ENCODE peak calls at places on chromosomes 11 and 22, in five cellular contexts. One of them, this sample, is unnamed.

GRCh38 chr11:74932797-74933196 is 16.1 kb downstream of the XRRA1 start:
- DNase-seq in esophagus muscularis mucosa: no peak
- DNase-seq in HCT116: no peak
- DNase-seq in stomach: no peak
- DNase-seq in transverse colon: no peak
- DNase-seq in this sample: no peak

GRCh38 chr11:134536219-134536618 is 124.2 kb upstream of the B3GAT1 start:
- DNase-seq in stomach: peak
- DNase-seq in transverse colon: no peak
- DNase-seq in HCT116: no peak
- DNase-seq in esophagus muscularis mucosa: no peak
- DNase-seq in this sample: no peak

GRCh38 chr11:80441821-80442220 is 1001.0 kb upstream of the TENM4 start:
- DNase-seq in esophagus muscularis mucosa: no peak
- DNase-seq in HCT116: no peak
- DNase-seq in transverse colon: no peak
- DNase-seq in stomach: no peak
- DNase-seq in this sample: no peak

GRCh38 chr11:45960387-45961110 is 38.1 kb downstream of the LARGE2 start:
- DNase-seq in stomach: no peak
- DNase-seq in esophagus muscularis mucosa: no peak
- DNase-seq in transverse colon: no peak
- DNase-seq in HCT116: no peak
- DNase-seq in this sample: no peak

GRCh38 chr22:37080838-37081237 is 28.7 kb downstream of the TMPRSS6 start:
- DNase-seq in esophagus muscularis mucosa: no peak
- DNase-seq in transverse colon: no peak
- DNase-seq in stomach: no peak
- DNase-seq in HCT116: no peak
- DNase-seq in this sample: no peak

GRCh38 chr22:50529416-50530279 is at the start of gene TYMP:
- DNase-seq in transverse colon: peak
- DNase-seq in HCT116: no peak
- DNase-seq in esophagus muscularis mucosa: no peak
- DNase-seq in stomach: peak
- DNase-seq in this sample: no peak

GRCh38 chr11:93939084-93939780 is 81.9 kb upstream of the HEPHL1 start:
- DNase-seq in esophagus muscularis mucosa: peak
- DNase-seq in transverse colon: no peak
- DNase-seq in stomach: no peak
- DNase-seq in HCT116: no peak
- DNase-seq in this sample: no peak

GRCh38 chr11:78497309-78497708 is 77.4 kb downstream of the NARS2 start:
- DNase-seq in transverse colon: no peak
- DNase-seq in esophagus muscularis mucosa: no peak
- DNase-seq in stomach: no peak
- DNase-seq in HCT116: no peak
- DNase-seq in this sample: no peak

GRCh38 chr11:119691020-119691666 is 37.9 kb downstream of the NECTIN1 start:
- DNase-seq in transverse colon: no peak
- DNase-seq in esophagus muscularis mucosa: no peak
- DNase-seq in HCT116: no peak
- DNase-seq in stomach: no peak
- DNase-seq in this sample: no peak

GRCh38 chr11:109422755-109423113 is 744 bp downstream of the C11orf87 start:
- DNase-seq in transverse colon: no peak
- DNase-seq in stomach: no peak
- DNase-seq in esophagus muscularis mucosa: no peak
- DNase-seq in HCT116: no peak
- DNase-seq in this sample: no peak

GRCh38 chr11:17395554-17395961 is 7.1 kb upstream of the KCNJ11 start:
- DNase-seq in esophagus muscularis mucosa: no peak
- DNase-seq in HCT116: no peak
- DNase-seq in transverse colon: no peak
- DNase-seq in stomach: no peak
- DNase-seq in this sample: no peak

GRCh38 chr22:28464179-28464578 is 215.5 kb downstream of the TTC28 start:
- DNase-seq in stomach: no peak
- DNase-seq in HCT116: no peak
- DNase-seq in transverse colon: no peak
- DNase-seq in esophagus muscularis mucosa: no peak
- DNase-seq in this sample: no peak

GRCh38 chr11:117495357-117495756 is 167.7 kb downstream of the CEP164 start:
- DNase-seq in stomach: no peak
- DNase-seq in transverse colon: no peak
- DNase-seq in HCT116: no peak
- DNase-seq in esophagus muscularis mucosa: no peak
- DNase-seq in this sample: no peak

GRCh38 chr11:110710520-110711381 is 1.5 kb downstream of the ARHGAP20 start:
- DNase-seq in stomach: peak
- DNase-seq in esophagus muscularis mucosa: no peak
- DNase-seq in HCT116: no peak
- DNase-seq in transverse colon: peak
- DNase-seq in this sample: no peak

GRCh38 chr22:48253573-48253972 is 1491.1 kb downstream of the TBC1D22A start:
- DNase-seq in stomach: no peak
- DNase-seq in esophagus muscularis mucosa: no peak
- DNase-seq in HCT116: no peak
- DNase-seq in transverse colon: no peak
- DNase-seq in this sample: no peak

GRCh38 chr22:23115825-23116494 is 25.8 kb downstream of the RSPH14 start:
- DNase-seq in esophagus muscularis mucosa: no peak
- DNase-seq in stomach: no peak
- DNase-seq in transverse colon: no peak
- DNase-seq in HCT116: no peak
- DNase-seq in this sample: no peak

GRCh38 chr11:83265331-83265730 is 20.8 kb downstream of the CCDC90B start:
- DNase-seq in esophagus muscularis mucosa: no peak
- DNase-seq in HCT116: no peak
- DNase-seq in transverse colon: no peak
- DNase-seq in stomach: no peak
- DNase-seq in this sample: no peak

GRCh38 chr11:12223771-12224536 is 113.6 kb downstream of the MICAL2 start:
- DNase-seq in HCT116: no peak
- DNase-seq in stomach: no peak
- DNase-seq in transverse colon: peak
- DNase-seq in esophagus muscularis mucosa: no peak
- DNase-seq in this sample: no peak

GRCh38 chr22:19450363-19451175 is 3.1 kb upstream of the C22orf39 start:
- DNase-seq in stomach: no peak
- DNase-seq in HCT116: no peak
- DNase-seq in esophagus muscularis mucosa: no peak
- DNase-seq in transverse colon: no peak
- DNase-seq in this sample: no peak

GRCh38 chr11:109196016-109196415 is 226.0 kb upstream of the C11orf87 start:
- DNase-seq in HCT116: no peak
- DNase-seq in esophagus muscularis mucosa: no peak
- DNase-seq in transverse colon: no peak
- DNase-seq in stomach: no peak
- DNase-seq in this sample: no peak

GRCh38 chr11:117117681-117118080 is 19.5 kb upstream of the SIK3 start:
- DNase-seq in transverse colon: no peak
- DNase-seq in stomach: no peak
- DNase-seq in HCT116: no peak
- DNase-seq in esophagus muscularis mucosa: no peak
- DNase-seq in this sample: no peak

GRCh38 chr11:124919836-124920755 is 1.0 kb downstream of the HEPN1 start:
- DNase-seq in stomach: no peak
- DNase-seq in transverse colon: no peak
- DNase-seq in esophagus muscularis mucosa: no peak
- DNase-seq in HCT116: no peak
- DNase-seq in this sample: peak

GRCh38 chr11:2558402-2558801 is 113.6 kb downstream of the KCNQ1 start:
- DNase-seq in transverse colon: peak
- DNase-seq in HCT116: no peak
- DNase-seq in esophagus muscularis mucosa: no peak
- DNase-seq in stomach: no peak
- DNase-seq in this sample: no peak

GRCh38 chr11:20474951-20475517 is 87.5 kb downstream of the PRMT3 start:
- DNase-seq in transverse colon: no peak
- DNase-seq in stomach: no peak
- DNase-seq in HCT116: no peak
- DNase-seq in esophagus muscularis mucosa: no peak
- DNase-seq in this sample: no peak

GRCh38 chr11:10310301-10310841 is 5.5 kb downstream of the ADM start:
- DNase-seq in transverse colon: no peak
- DNase-seq in esophagus muscularis mucosa: no peak
- DNase-seq in HCT116: no peak
- DNase-seq in stomach: no peak
- DNase-seq in this sample: no peak

GRCh38 chr11:100878474-100878873 is 191.4 kb downstream of the ARHGAP42 start:
- DNase-seq in stomach: no peak
- DNase-seq in transverse colon: no peak
- DNase-seq in esophagus muscularis mucosa: no peak
- DNase-seq in HCT116: no peak
- DNase-seq in this sample: no peak

GRCh38 chr11:69911310-69912160 is 92.3 kb upstream of the FGF3 start:
- DNase-seq in transverse colon: no peak
- DNase-seq in HCT116: no peak
- DNase-seq in stomach: no peak
- DNase-seq in esophagus muscularis mucosa: no peak
- DNase-seq in this sample: no peak

GRCh38 chr11:75240381-75241035 is at the start of gene TPBGL:
- DNase-seq in transverse colon: no peak
- DNase-seq in esophagus muscularis mucosa: no peak
- DNase-seq in HCT116: no peak
- DNase-seq in stomach: peak
- DNase-seq in this sample: no peak

DNA sequence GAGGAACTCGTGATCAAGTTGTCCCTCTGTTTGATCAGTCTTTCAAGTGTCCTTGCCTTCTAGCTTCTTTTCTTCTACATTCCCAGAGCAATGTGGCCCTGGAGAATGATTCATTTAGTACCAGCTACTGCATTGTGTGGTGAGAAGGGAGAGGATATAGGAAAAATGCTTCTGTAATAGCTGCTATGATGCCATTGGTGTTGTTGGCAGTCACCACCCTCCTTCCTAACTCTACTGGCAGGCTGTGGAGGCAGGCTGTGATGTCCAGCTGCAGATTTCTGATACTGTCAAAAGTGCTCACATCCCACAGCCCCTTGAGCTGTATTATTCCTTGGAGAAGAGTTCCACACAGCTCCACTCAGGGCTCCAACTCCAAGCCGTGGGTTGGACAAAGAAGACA is 52.8 kb downstream of the ENDOD1 start:
- DNase-seq in HCT116: no peak
- DNase-seq in transverse colon: no peak
- DNase-seq in stomach: no peak
- DNase-seq in esophagus muscularis mucosa: no peak
- DNase-seq in this sample: no peak
- TF ChIP-seq CTCF in HCT116: no peak
- TF ChIP-seq CTCF in transverse colon: no peak
- TF ChIP-seq CTCF in stomach: no peak
- TF ChIP-seq CTCF in esophagus muscularis mucosa: no peak
- TF ChIP-seq CTCF in this sample: no peak

GRCh38 chr11:130088909-130089668 is 19.4 kb downstream of the APLP2 start:
- DNase-seq in HCT116: no peak
- DNase-seq in esophagus muscularis mucosa: no peak
- DNase-seq in transverse colon: no peak
- DNase-seq in stomach: no peak
- DNase-seq in this sample: no peak

GRCh38 chr11:130088217-130088616 is 18.5 kb downstream of the APLP2 start:
- DNase-seq in transverse colon: no peak
- DNase-seq in stomach: no peak
- DNase-seq in esophagus muscularis mucosa: no peak
- DNase-seq in HCT116: no peak
- DNase-seq in this sample: no peak

GRCh38 chr11:130086627-130087026 is 16.9 kb downstream of the APLP2 start:
- DNase-seq in transverse colon: no peak
- DNase-seq in esophagus muscularis mucosa: no peak
- DNase-seq in HCT116: no peak
- DNase-seq in stomach: no peak
- DNase-seq in this sample: no peak

GRCh38 chr11:130085671-130086070 is 16.0 kb downstream of the APLP2 start:
- DNase-seq in transverse colon: no peak
- DNase-seq in HCT116: no peak
- DNase-seq in esophagus muscularis mucosa: no peak
- DNase-seq in stomach: no peak
- DNase-seq in this sample: no peak

DNA sequence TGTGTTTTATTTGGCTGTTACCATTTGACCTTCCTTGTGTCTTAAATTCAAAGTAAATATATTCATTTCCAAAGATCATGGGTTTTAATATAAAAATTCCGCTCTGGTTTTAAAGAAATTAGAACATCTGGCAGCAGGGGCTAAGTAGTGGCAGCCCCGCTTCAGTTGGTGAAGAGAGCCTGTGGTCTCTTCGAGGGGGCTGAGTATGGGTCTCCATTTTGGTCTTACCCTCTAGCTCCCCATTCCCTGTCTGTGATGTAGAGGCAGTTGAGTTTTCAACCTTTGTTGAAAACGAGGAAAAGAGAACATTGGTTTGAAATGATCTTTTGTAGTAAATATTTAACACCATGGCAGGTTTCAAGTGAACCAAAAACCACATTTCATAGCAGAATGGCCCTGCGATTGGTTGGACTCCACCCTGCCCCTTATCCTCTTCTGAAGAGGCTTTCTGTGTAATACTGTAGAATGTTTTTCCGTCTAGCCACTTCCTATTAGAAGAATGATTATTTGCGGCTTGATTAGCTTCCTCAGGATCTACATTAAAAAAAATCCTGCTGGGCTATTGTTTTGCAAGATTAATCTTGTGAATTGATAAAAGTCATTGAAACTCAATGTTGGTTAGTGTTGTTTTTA is 17.7 kb downstream of the APLP2 start:
- DNase-seq in transverse colon: no peak
- DNase-seq in stomach: no peak
- DNase-seq in esophagus muscularis mucosa: no peak
- DNase-seq in HCT116: no peak
- DNase-seq in this sample: no peak
- TF ChIP-seq POLR2AphosphoS5 in transverse colon: no peak
- TF ChIP-seq POLR2AphosphoS5 in stomach: no peak
- TF ChIP-seq POLR2AphosphoS5 in esophagus muscularis mucosa: no peak
- TF ChIP-seq POLR2AphosphoS5 in HCT116: no peak
- TF ChIP-seq POLR2AphosphoS5 in this sample: no peak

DNA sequence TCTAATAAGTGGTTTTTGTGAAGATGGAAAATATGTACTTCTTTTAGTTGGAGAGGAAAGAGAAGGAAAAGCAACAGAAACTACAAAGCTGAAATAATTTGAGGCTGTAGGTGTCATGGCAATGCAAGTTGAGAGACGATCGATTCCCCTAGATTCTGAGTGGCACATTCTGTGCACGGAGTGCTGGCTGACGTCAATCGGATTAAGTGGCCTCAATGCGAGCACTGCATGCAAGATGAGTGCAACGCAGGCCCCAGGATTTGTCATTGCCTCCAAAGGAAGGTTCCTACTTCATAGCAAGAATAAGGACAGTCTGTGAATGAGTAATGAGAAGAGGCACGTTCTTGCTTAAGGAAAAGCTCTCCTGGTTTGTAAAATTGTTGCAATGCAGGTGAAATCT is 892.4 kb downstream of the KCNA4 start:
- DNase-seq in HCT116: no peak
- DNase-seq in stomach: no peak
- DNase-seq in esophagus muscularis mucosa: no peak
- DNase-seq in transverse colon: no peak
- DNase-seq in this sample: no peak
- TF ChIP-seq CTCF in HCT116: no peak
- TF ChIP-seq CTCF in stomach: no peak
- TF ChIP-seq CTCF in esophagus muscularis mucosa: no peak
- TF ChIP-seq CTCF in transverse colon: no peak
- TF ChIP-seq CTCF in this sample: no peak

GRCh38 chr11:61797263-61797944 is 4.7 kb downstream of the FEN1 start:
- DNase-seq in transverse colon: peak
- DNase-seq in esophagus muscularis mucosa: no peak
- DNase-seq in HCT116: peak
- DNase-seq in stomach: peak
- DNase-seq in this sample: no peak
- TF ChIP-seq POLR2AphosphoS5 in transverse colon: no peak
- TF ChIP-seq POLR2AphosphoS5 in esophagus muscularis mucosa: no peak
- TF ChIP-seq POLR2AphosphoS5 in HCT116: peak
- TF ChIP-seq POLR2AphosphoS5 in stomach: peak
- TF ChIP-seq POLR2AphosphoS5 in this sample: peak

This sample was measured in vagina.